ENCODE peak calls at places on chromosomes 3 and 15, in eight cellular contexts. One of them, this sample, is unnamed.

GRCh38 chr3:167100200-167100599 is 279.9 kb downstream of the ZBBX start:
- DNase-seq in psoas muscle: no peak
- DNase-seq in AG10803: no peak
- DNase-seq in HFFc6: no peak
- DNase-seq in A549: no peak
- DNase-seq in CD14-positive monocyte: no peak
- DNase-seq in left ventricle myocardium inferior: no peak
- DNase-seq in mucosa of descending colon: no peak
- DNase-seq in this sample: no peak

GRCh38 chr15:68994149-68994548 is 20.3 kb upstream of the NOX5 start:
- DNase-seq in AG10803: peak; percentile 84
- DNase-seq in mucosa of descending colon: no peak
- DNase-seq in psoas muscle: no peak
- DNase-seq in A549: no peak
- DNase-seq in left ventricle myocardium inferior: no peak
- DNase-seq in HFFc6: peak; percentile 76
- DNase-seq in CD14-positive monocyte: no peak
- DNase-seq in this sample: peak; percentile 56

GRCh38 chr3:145191543-145191942 is 969.4 kb downstream of the PLOD2 start:
- DNase-seq in left ventricle myocardium inferior: no peak
- DNase-seq in CD14-positive monocyte: no peak
- DNase-seq in HFFc6: no peak
- DNase-seq in mucosa of descending colon: no peak
- DNase-seq in psoas muscle: no peak
- DNase-seq in A549: no peak
- DNase-seq in AG10803: no peak
- DNase-seq in this sample: no peak

GRCh38 chr15:99909914-99910313 is 176.7 kb upstream of the LYSMD4 start:
- DNase-seq in A549: no peak
- DNase-seq in left ventricle myocardium inferior: no peak
- DNase-seq in psoas muscle: no peak
- DNase-seq in CD14-positive monocyte: no peak
- DNase-seq in AG10803: no peak
- DNase-seq in HFFc6: no peak
- DNase-seq in mucosa of descending colon: no peak
- DNase-seq in this sample: peak; percentile 33

GRCh38 chr15:29454506-29454905 is 184.9 kb upstream of the NSMCE3 start:
- DNase-seq in mucosa of descending colon: no peak
- DNase-seq in CD14-positive monocyte: no peak
- DNase-seq in psoas muscle: no peak
- DNase-seq in HFFc6: no peak
- DNase-seq in left ventricle myocardium inferior: no peak
- DNase-seq in AG10803: no peak
- DNase-seq in A549: no peak
- DNase-seq in this sample: no peak

GRCh38 chr15:47586653-47587224 is 130.6 kb upstream of the SEMA6D start:
- DNase-seq in left ventricle myocardium inferior: peak; percentile 63
- DNase-seq in AG10803: peak; percentile 1
- DNase-seq in HFFc6: no peak
- DNase-seq in mucosa of descending colon: peak; percentile 83
- DNase-seq in A549: no peak
- DNase-seq in psoas muscle: peak; percentile 56
- DNase-seq in CD14-positive monocyte: no peak
- DNase-seq in this sample: peak; percentile 95

GRCh38 chr15:83514584-83514983 is 67.4 kb downstream of the SH3GL3 start:
- DNase-seq in left ventricle myocardium inferior: no peak
- DNase-seq in HFFc6: no peak
- DNase-seq in psoas muscle: no peak
- DNase-seq in AG10803: no peak
- DNase-seq in mucosa of descending colon: no peak
- DNase-seq in CD14-positive monocyte: no peak
- DNase-seq in A549: no peak
- DNase-seq in this sample: no peak

GRCh38 chr3:183485585-183485984 is 57.2 kb upstream of the MCF2L2 start:
- DNase-seq in psoas muscle: no peak
- DNase-seq in AG10803: no peak
- DNase-seq in HFFc6: no peak
- DNase-seq in mucosa of descending colon: no peak
- DNase-seq in left ventricle myocardium inferior: no peak
- DNase-seq in CD14-positive monocyte: no peak
- DNase-seq in A549: no peak
- DNase-seq in this sample: no peak

GRCh38 chr3:8501388-8502131 is at the start of gene LMCD1:
- DNase-seq in HFFc6: peak; percentile 95
- DNase-seq in left ventricle myocardium inferior: peak; percentile 96
- DNase-seq in mucosa of descending colon: peak; percentile 96
- DNase-seq in A549: peak; percentile 88
- DNase-seq in psoas muscle: peak; percentile 98
- DNase-seq in CD14-positive monocyte: peak; percentile 58
- DNase-seq in AG10803: peak; percentile 98
- DNase-seq in this sample: peak; percentile 98

GRCh38 chr3:197103766-197104165 is 74.1 kb upstream of the MELTF start:
- DNase-seq in A549: no peak
- DNase-seq in CD14-positive monocyte: no peak
- DNase-seq in psoas muscle: no peak
- DNase-seq in mucosa of descending colon: no peak
- DNase-seq in left ventricle myocardium inferior: no peak
- DNase-seq in HFFc6: peak; percentile 52
- DNase-seq in AG10803: peak; percentile 21
- DNase-seq in this sample: peak; percentile 69

GRCh38 chr3:73502609-73503560 is 121.9 kb downstream of the PDZRN3 start:
- DNase-seq in A549: peak; percentile 40
- DNase-seq in psoas muscle: peak; percentile 80
- DNase-seq in HFFc6: peak; percentile 73
- DNase-seq in CD14-positive monocyte: no peak
- DNase-seq in mucosa of descending colon: peak; percentile 65
- DNase-seq in AG10803: peak; percentile 92
- DNase-seq in left ventricle myocardium inferior: peak; percentile 61
- DNase-seq in this sample: peak; percentile 93

GRCh38 chr3:128813003-128813564 is 66.3 kb upstream of the ACAD9 start:
- DNase-seq in mucosa of descending colon: no peak
- DNase-seq in A549: no peak
- DNase-seq in AG10803: no peak
- DNase-seq in CD14-positive monocyte: no peak
- DNase-seq in HFFc6: no peak
- DNase-seq in psoas muscle: no peak
- DNase-seq in left ventricle myocardium inferior: no peak
- DNase-seq in this sample: no peak

GRCh38 chr3:71241981-71242552 is 341.5 kb downstream of the FOXP1 start:
- DNase-seq in left ventricle myocardium inferior: no peak
- DNase-seq in HFFc6: no peak
- DNase-seq in A549: no peak
- DNase-seq in mucosa of descending colon: no peak
- DNase-seq in CD14-positive monocyte: no peak
- DNase-seq in psoas muscle: no peak
- DNase-seq in AG10803: no peak
- DNase-seq in this sample: no peak

GRCh38 chr3:45874677-45875346 is 11.5 kb upstream of the CCR9 start:
- DNase-seq in psoas muscle: no peak
- DNase-seq in AG10803: no peak
- DNase-seq in HFFc6: no peak
- DNase-seq in mucosa of descending colon: no peak
- DNase-seq in left ventricle myocardium inferior: no peak
- DNase-seq in A549: no peak
- DNase-seq in CD14-positive monocyte: no peak
- DNase-seq in this sample: no peak

DNA sequence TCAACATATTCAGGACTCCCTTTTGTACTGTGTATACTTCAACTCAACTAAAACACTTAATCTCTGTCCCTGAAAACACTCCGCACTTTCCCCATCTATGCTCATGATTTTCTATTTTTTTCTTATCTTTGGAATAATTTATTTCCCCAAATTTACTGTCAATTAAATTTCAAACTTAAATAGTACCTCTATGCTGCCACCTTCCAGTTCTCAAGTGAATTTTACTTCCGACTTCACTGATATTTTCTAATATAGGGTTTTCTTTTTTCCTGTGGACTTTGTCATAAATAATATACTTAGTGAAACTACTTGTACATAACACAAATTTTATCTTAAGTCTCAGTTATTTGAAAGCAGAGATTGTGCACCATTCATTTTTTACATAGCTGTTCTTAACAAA is 1303.3 kb downstream of the OTOL1 start:
- DNase-seq in HFFc6: no peak
- DNase-seq in left ventricle myocardium inferior: no peak
- DNase-seq in AG10803: peak; percentile 1
- DNase-seq in psoas muscle: no peak
- DNase-seq in CD14-positive monocyte: no peak
- DNase-seq in mucosa of descending colon: no peak
- DNase-seq in A549: no peak
- DNase-seq in this sample: peak; percentile 33
- TF ChIP-seq CTCF in HFFc6: no peak
- TF ChIP-seq CTCF in left ventricle myocardium inferior: no peak
- TF ChIP-seq CTCF in AG10803: no peak
- TF ChIP-seq CTCF in psoas muscle: no peak
- TF ChIP-seq CTCF in CD14-positive monocyte: no peak
- TF ChIP-seq CTCF in mucosa of descending colon: no peak
- TF ChIP-seq CTCF in A549: no peak
- TF ChIP-seq CTCF in this sample: no peak

GRCh38 chr3:123287051-123287961 is 85.6 kb downstream of the SEC22A start:
- DNase-seq in HFFc6: no peak
- DNase-seq in CD14-positive monocyte: no peak
- DNase-seq in left ventricle myocardium inferior: no peak
- DNase-seq in A549: no peak
- DNase-seq in AG10803: no peak
- DNase-seq in mucosa of descending colon: no peak
- DNase-seq in psoas muscle: peak; percentile 32
- DNase-seq in this sample: no peak

GRCh38 chr3:123285479-123285878 is 83.7 kb downstream of the SEC22A start:
- DNase-seq in A549: no peak
- DNase-seq in mucosa of descending colon: no peak
- DNase-seq in psoas muscle: peak; percentile 48
- DNase-seq in left ventricle myocardium inferior: no peak
- DNase-seq in AG10803: no peak
- DNase-seq in CD14-positive monocyte: no peak
- DNase-seq in HFFc6: no peak
- DNase-seq in this sample: no peak

GRCh38 chr3:123285066-123285465 is 83.3 kb downstream of the SEC22A start:
- DNase-seq in HFFc6: peak; percentile 46
- DNase-seq in A549: no peak
- DNase-seq in AG10803: no peak
- DNase-seq in left ventricle myocardium inferior: no peak
- DNase-seq in mucosa of descending colon: no peak
- DNase-seq in CD14-positive monocyte: no peak
- DNase-seq in psoas muscle: peak; percentile 28
- DNase-seq in this sample: no peak

GRCh38 chr3:123285931-123286307 is 84.2 kb downstream of the SEC22A start:
- DNase-seq in psoas muscle: no peak
- DNase-seq in CD14-positive monocyte: no peak
- DNase-seq in HFFc6: no peak
- DNase-seq in A549: no peak
- DNase-seq in mucosa of descending colon: no peak
- DNase-seq in left ventricle myocardium inferior: no peak
- DNase-seq in AG10803: no peak
- DNase-seq in this sample: no peak

GRCh38 chr3:123286308-123287023 is 84.7 kb downstream of the SEC22A start:
- DNase-seq in A549: peak; percentile 81
- DNase-seq in HFFc6: peak; percentile 65
- DNase-seq in left ventricle myocardium inferior: no peak
- DNase-seq in CD14-positive monocyte: no peak
- DNase-seq in psoas muscle: peak; percentile 44
- DNase-seq in AG10803: peak; percentile 50
- DNase-seq in mucosa of descending colon: peak; percentile 48
- DNase-seq in this sample: peak; percentile 86
- TF ChIP-seq CTCF in A549: peak; percentile 60
- TF ChIP-seq CTCF in HFFc6: peak; percentile 83
- TF ChIP-seq CTCF in left ventricle myocardium inferior: peak; percentile 63
- TF ChIP-seq CTCF in CD14-positive monocyte: peak; percentile 67
- TF ChIP-seq CTCF in psoas muscle: peak; percentile 29
- TF ChIP-seq CTCF in AG10803: peak; percentile 88
- TF ChIP-seq CTCF in mucosa of descending colon: peak; percentile 26
- TF ChIP-seq CTCF in this sample: peak; percentile 97

DNA sequence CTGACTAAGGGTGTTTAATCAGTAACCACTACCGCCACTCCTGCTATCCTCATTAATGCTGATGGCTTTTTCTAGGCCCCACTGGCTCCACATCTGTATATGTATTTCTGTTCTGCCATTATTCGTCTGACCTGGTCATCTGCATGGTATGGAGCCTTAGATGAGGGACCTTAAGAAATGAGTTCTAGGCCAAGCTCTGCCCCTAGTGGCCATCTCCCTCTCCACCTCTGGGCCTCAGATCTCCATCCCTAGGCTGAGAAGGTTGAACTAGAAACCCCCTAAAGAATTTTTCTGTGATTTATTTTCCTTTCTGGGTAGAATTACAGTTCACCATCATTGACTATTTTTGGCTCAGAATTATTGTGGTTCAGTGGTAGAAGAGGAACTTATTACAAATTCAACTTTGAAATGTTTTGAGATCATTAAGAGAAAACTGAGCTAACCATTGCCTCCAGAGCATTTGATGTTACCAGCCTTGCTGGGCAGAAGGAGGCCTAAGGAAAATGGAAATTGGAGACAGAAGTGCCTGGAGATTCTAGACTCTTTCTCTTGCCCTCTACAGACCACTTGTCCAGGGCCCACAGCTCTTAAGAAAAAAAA is 325.2 kb upstream of the NR2E3 start:
- DNase-seq in CD14-positive monocyte: no peak
- DNase-seq in mucosa of descending colon: no peak
- DNase-seq in psoas muscle: no peak
- DNase-seq in AG10803: no peak
- DNase-seq in HFFc6: no peak
- DNase-seq in A549: peak; percentile 31
- DNase-seq in left ventricle myocardium inferior: no peak
- DNase-seq in this sample: no peak
- TF ChIP-seq CTCF in CD14-positive monocyte: peak; percentile 33
- TF ChIP-seq CTCF in mucosa of descending colon: no peak
- TF ChIP-seq CTCF in psoas muscle: peak; percentile 17
- TF ChIP-seq CTCF in AG10803: peak; percentile 43
- TF ChIP-seq CTCF in HFFc6: peak; percentile 70
- TF ChIP-seq CTCF in A549: peak; percentile 51
- TF ChIP-seq CTCF in left ventricle myocardium inferior: peak; percentile 39
- TF ChIP-seq CTCF in this sample: peak; percentile 64

DNA sequence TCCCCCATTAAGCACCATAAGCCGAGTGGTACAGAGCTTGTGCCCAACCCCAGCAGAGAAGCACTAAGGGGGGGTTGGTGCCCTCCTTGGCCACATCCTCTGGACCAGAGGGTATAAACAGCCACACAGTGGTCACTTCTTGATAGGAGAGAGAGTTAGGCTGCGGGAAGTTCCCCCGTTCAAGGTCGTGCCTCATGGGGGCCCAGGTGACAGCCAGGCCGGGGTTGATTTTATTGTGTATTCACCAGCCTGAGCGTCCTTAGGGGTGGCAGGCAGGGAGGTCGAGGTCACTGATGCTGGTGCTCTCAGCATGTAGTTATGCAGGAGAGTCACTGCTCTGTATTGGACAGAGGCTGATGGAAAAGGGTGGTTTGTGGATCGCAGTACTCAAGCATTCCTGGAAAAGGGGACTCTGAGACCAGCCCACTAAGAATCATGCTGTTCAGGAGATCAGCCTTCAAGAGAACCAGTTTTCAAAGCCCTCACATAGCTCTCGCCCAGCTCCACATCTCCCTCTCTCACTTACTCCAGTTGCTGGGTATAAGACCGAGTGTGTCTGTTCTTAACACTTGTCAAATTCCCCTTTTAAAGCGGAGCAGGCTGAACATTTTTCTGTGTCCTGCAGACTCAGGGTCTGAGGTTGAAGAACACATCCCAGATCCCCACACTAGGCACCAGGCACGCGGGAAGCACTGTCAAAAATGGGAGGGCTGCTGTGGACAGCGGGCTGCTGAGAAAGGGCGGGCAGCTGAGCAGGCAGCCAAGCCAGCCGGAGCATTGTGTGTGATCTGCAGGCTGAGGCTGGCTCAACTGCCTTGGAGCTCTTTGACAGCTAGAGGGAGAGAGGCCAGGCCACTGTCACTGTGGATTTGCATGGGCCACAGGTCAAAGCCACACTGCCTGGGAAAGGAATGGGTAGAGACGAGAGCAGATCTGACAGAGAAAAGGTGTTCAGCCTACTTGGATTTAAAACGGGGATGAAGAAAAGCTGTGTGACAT is 279.3 kb upstream of the LRRFIP2 start:
- DNase-seq in AG10803: no peak
- DNase-seq in CD14-positive monocyte: no peak
- DNase-seq in mucosa of descending colon: peak; percentile 47
- DNase-seq in psoas muscle: peak; percentile 78
- DNase-seq in A549: no peak
- DNase-seq in left ventricle myocardium inferior: peak; percentile 81
- DNase-seq in HFFc6: no peak
- DNase-seq in this sample: peak; percentile 26
- TF ChIP-seq CTCF in AG10803: no peak
- TF ChIP-seq CTCF in CD14-positive monocyte: no peak
- TF ChIP-seq CTCF in mucosa of descending colon: no peak
- TF ChIP-seq CTCF in psoas muscle: peak; percentile 52
- TF ChIP-seq CTCF in A549: no peak
- TF ChIP-seq CTCF in left ventricle myocardium inferior: peak; percentile 71
- TF ChIP-seq CTCF in HFFc6: no peak
- TF ChIP-seq CTCF in this sample: peak; percentile 19